ENCODE peak calls at places on chromosomes 3 and 15, in four cellular contexts. R, H, K and M are unnamed samples.

GRCh38 chr3:177362646-177363045 is 165.4 kb upstream of the TBL1XR1 start:
- DNase-seq in R (no peak), H (no peak), K (no peak), M (no peak)

GRCh38 chr15:85874236-85874635 is 79.5 kb upstream of the KLHL25 start:
- DNase-seq in R (no peak), H (no peak), K (no peak), M (no peak)

GRCh38 chr3:2166552-2166951 is 67.9 kb downstream of the CNTN4 start:
- DNase-seq in R (no peak), H (no peak), K (no peak), M (no peak)

GRCh38 chr15:26590673-26591072 is 182.2 kb downstream of the GABRB3 start:
- DNase-seq in R (no peak), H (no peak), K (no peak), M (no peak)

GRCh38 chr3:144185291-144185690 is 213.7 kb downstream of the DIPK2A start:
- DNase-seq in R (no peak), H (no peak), K (no peak), M (no peak)

GRCh38 chr3:140922634-140923033 is 19.0 kb upstream of the SLC25A36 start:
- DNase-seq in R (peak; percentile 39), H (no peak), K (no peak), M (peak; percentile 21)

GRCh38 chr15:38072507-38073277 is 138.3 kb downstream of the TMCO5A start:
- DNase-seq in R (peak; percentile 82), H (no peak), K (peak; percentile 96), M (peak; percentile 52)

GRCh38 chr3:109114746-109115145 is 3.2 kb downstream of the MORC1 start:
- DNase-seq in R (no peak), H (no peak), K (no peak), M (no peak)

GRCh38 chr3:131794766-131795381 is 239.9 kb downstream of the CPNE4 start:
- DNase-seq in R (peak; percentile 76), H (peak; percentile 36), K (peak; percentile 79), M (peak; percentile 49)

GRCh38 chr15:52078876-52079700 is 33.5 kb downstream of the BCL2L10 start:
- DNase-seq in R (peak; percentile 68), H (no peak), K (peak; percentile 96), M (peak; percentile 81)

GRCh38 chr15:67829647-67830504 is 4.6 kb downstream of the SKOR1 start:
- DNase-seq in R (no peak), H (no peak), K (peak; percentile 64), M (no peak)

GRCh38 chr3:24023249-24023648 is 78.2 kb downstream of the NR1D2 start:
- DNase-seq in R (no peak), H (no peak), K (no peak), M (no peak)

GRCh38 chr3:58234516-58234931 is 3.1 kb upstream of the ABHD6 start:
- DNase-seq in R (peak; percentile 75), H (peak; percentile 21), K (no peak), M (no peak)

GRCh38 chr3:141382571-141382970 is 14.3 kb downstream of the ZBTB38 start:
- DNase-seq in R (no peak), H (no peak), K (no peak), M (no peak)

GRCh38 chr3:81749285-81749684 is 12.2 kb downstream of the GBE1 start:
- DNase-seq in R (peak; percentile 57), H (no peak), K (no peak), M (no peak)

GRCh38 chr3:104750581-104750980 is 616.1 kb upstream of the ALCAM start:
- DNase-seq in R (no peak), H (no peak), K (no peak), M (no peak)

GRCh38 chr3:184259878-184260570 is 1.3 kb downstream of the CAMK2N2 start:
- DNase-seq in R (peak; percentile 34), H (no peak), K (peak; percentile 82), M (no peak)

GRCh38 chr3:140467104-140467577 is 210.7 kb upstream of the TRIM42 start:
- DNase-seq in R (peak; percentile 33), H (no peak), K (no peak), M (no peak)

GRCh38 chr3:71701251-71701650 is 24.0 kb downstream of the EIF4E3 start:
- DNase-seq in R (no peak), H (no peak), K (no peak), M (no peak)

GRCh38 chr3:122800031-122800430 is 5.2 kb downstream of the SLC49A4 start:
- DNase-seq in R (no peak), H (no peak), K (no peak), M (no peak)

GRCh38 chr3:154018100-154018696 is 103.0 kb upstream of the ARHGEF26 start:
- DNase-seq in R (peak; percentile 67), H (no peak), K (peak; percentile 90), M (no peak)

GRCh38 chr3:12252859-12253258 is 36.0 kb upstream of the PPARG start:
- DNase-seq in R (no peak), H (no peak), K (no peak), M (no peak)

GRCh38 chr3:178393833-178394232 is 142.4 kb upstream of the KCNMB2 start:
- DNase-seq in R (peak; percentile 61), H (no peak), K (no peak), M (no peak)

GRCh38 chr3:107044587-107045119 is 332.6 kb upstream of the CCDC54 start:
- DNase-seq in R (no peak), H (no peak), K (no peak), M (no peak)

GRCh38 chr15:98943609-98944111 is 63.9 kb downstream of the PGPEP1L start:
- DNase-seq in R (no peak), H (no peak), K (no peak), M (no peak)

GRCh38 chr3:177992993-177993969 is 543.0 kb upstream of the KCNMB2 start:
- DNase-seq in R (no peak), H (no peak), K (no peak), M (no peak)

GRCh38 chr3:47000198-47000815 is 20.8 kb downstream of the NBEAL2 start:
- DNase-seq in R (peak; percentile 67), H (no peak), K (no peak), M (no peak)

GRCh38 chr3:35739964-35740527 is 100.7 kb downstream of the ARPP21 start:
- DNase-seq in R (no peak), H (no peak), K (no peak), M (no peak)

GRCh38 chr3:43490640-43491185 is 131.1 kb downstream of the ANO10 start:
- DNase-seq in R (no peak), H (no peak), K (no peak), M (no peak)

GRCh38 chr3:43481325-43481860 is 140.4 kb downstream of the ANO10 start:
- DNase-seq in R (no peak), H (no peak), K (no peak), M (no peak)

GRCh38 chr3:43489918-43490317 is 131.9 kb downstream of the ANO10 start:
- DNase-seq in R (no peak), H (no peak), K (no peak), M (no peak)

GRCh38 chr3:43484926-43485488 is 136.8 kb downstream of the ANO10 start:
- DNase-seq in R (no peak), H (no peak), K (peak; percentile 53), M (no peak)
- H3K9me3 ChIP-seq in R (no peaks in the 10 kb centered on the region), H (peaks cover 6% of the 10 kb centered on the region), K (peaks cover 5% of the 10 kb centered on the region), M (no peaks in the 10 kb centered on the region)

DNA sequence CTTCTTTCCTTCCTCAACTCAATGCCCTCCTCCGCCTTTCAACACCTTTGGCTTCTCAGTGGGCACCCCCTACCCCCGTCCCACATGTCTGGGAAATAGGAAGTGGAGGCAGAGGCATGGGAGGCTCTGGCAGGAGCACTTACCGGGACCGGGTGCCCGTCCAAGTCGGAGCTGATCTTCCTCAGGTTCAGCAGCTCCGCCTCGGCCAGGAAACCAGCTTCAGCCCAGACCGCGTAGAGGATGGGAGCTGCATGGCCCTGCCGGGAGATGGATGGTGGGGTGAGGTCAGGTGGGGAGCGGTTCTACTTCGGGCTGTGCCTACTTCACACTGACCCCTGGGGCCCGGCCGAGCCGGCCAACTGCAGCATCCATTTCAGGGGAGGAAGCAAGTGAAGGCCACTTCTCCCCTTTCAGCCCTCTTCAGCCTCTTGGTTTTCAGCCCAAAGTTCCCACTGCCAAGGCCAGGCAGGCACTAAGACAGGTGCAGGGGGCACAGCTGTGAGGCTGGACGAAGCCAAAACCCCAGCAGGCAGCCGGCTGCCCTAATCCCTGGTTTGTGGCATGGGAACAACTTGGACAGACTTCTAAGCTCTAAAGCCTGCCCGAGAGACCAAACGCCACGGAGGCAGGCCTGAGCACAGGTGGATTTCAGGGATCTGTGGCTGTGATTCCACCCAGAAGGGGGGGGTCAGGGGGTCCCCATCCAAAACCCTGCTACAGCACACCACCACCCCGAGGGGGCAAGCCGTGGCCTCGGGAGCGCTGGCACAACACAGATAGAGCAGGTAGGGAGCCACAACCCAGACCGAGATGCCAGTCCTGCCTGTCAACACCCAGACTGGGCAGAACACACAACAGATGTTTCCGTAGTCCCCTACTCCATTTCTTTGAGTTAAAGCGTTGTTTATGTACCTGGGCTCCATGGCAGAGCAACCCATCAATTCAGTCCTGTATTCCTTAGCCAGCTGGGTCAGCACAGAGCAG is 14.5 kb downstream of the TKT start:
- DNase-seq in R (no peak), H (no peak), K (no peak), M (no peak)
- H3K4me3 ChIP-seq in R (no peak overlapping the region), H (no peak overlapping the region), K (no peak overlapping the region), M (no peak overlapping the region)

DNA sequence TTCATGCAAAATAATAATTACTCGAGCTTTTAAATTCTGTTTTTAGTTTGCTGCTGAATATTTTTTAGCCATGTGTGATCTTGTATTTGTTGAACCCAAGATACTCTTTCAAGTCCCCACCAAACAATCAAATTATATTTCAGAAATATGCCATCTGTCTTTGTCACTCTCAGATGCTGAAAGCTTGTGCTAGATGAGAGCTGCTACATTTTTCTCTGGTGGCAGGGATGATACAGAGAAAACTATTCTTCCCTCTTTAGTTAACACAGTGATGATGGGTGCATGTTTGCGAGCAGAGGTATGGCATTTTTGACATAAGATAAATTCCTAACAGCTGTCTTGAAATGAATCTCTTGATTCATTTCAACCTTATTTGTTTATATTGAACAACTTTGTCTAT is 100.6 kb upstream of the NPHP3 start:
- DNase-seq in R (no peak), H (no peak), K (no peak), M (no peak)
- H3K9me3 ChIP-seq in R (no peaks in the 10 kb centered on the region), H (no peaks in the 10 kb centered on the region), K (no peaks in the 10 kb centered on the region), M (no peaks in the 10 kb centered on the region)

GRCh38 chr15:56088389-56088788 is 95.0 kb upstream of the NEDD4 start:
- DNase-seq in R (no peak), H (no peak), K (no peak), M (no peak)
- H3K4me3 ChIP-seq in R (no peak overlapping the region), H (no peak overlapping the region), K (no peak overlapping the region), M (no peak overlapping the region)